ENCODE peak calls at places on chromosome 9, in seven cellular contexts. One of them, this sample, is unnamed.

GRCh38 chr9:131868766-131869165 is 128.9 kb upstream of the RAPGEF1 start:
- DNase-seq in coronary artery: no peak
- DNase-seq in fibroblast of the conjunctiva: peak
- DNase-seq in stimulated activated CD8-positive, alpha-beta memory T cell treated with anti-CD3 and anti-CD28 coated beads, Interleukin-4, amount 100 ng/mL, for 24 hours: no peak
- DNase-seq in cardiac septum: no peak
- DNase-seq in left lobe of liver: no peak
- DNase-seq in SW480: no peak
- DNase-seq in this sample: no peak

GRCh38 chr9:70924905-70925547 is 196.4 kb downstream of the TRPM3 start:
- DNase-seq in coronary artery: no peak
- DNase-seq in fibroblast of the conjunctiva: peak
- DNase-seq in stimulated activated CD8-positive, alpha-beta memory T cell treated with anti-CD3 and anti-CD28 coated beads, Interleukin-4, amount 100 ng/mL, for 24 hours: no peak
- DNase-seq in cardiac septum: no peak
- DNase-seq in left lobe of liver: peak
- DNase-seq in SW480: peak
- DNase-seq in this sample: peak

GRCh38 chr9:134054891-134055811 is 12.7 kb downstream of the BRD3 start:
- DNase-seq in coronary artery: no peak
- DNase-seq in fibroblast of the conjunctiva: no peak
- DNase-seq in stimulated activated CD8-positive, alpha-beta memory T cell treated with anti-CD3 and anti-CD28 coated beads, Interleukin-4, amount 100 ng/mL, for 24 hours: no peak
- DNase-seq in cardiac septum: peak
- DNase-seq in left lobe of liver: peak
- DNase-seq in SW480: no peak
- DNase-seq in this sample: no peak

GRCh38 chr9:13410566-13411031 is 131.1 kb upstream of the MPDZ start:
- DNase-seq in coronary artery: no peak
- DNase-seq in fibroblast of the conjunctiva: peak
- DNase-seq in stimulated activated CD8-positive, alpha-beta memory T cell treated with anti-CD3 and anti-CD28 coated beads, Interleukin-4, amount 100 ng/mL, for 24 hours: no peak
- DNase-seq in cardiac septum: no peak
- DNase-seq in left lobe of liver: no peak
- DNase-seq in SW480: no peak
- DNase-seq in this sample: no peak

GRCh38 chr9:98770717-98771116 is 25.6 kb downstream of the ANKS6 start:
- DNase-seq in coronary artery: no peak
- DNase-seq in fibroblast of the conjunctiva: no peak
- DNase-seq in stimulated activated CD8-positive, alpha-beta memory T cell treated with anti-CD3 and anti-CD28 coated beads, Interleukin-4, amount 100 ng/mL, for 24 hours: no peak
- DNase-seq in cardiac septum: no peak
- DNase-seq in left lobe of liver: no peak
- DNase-seq in SW480: no peak
- DNase-seq in this sample: no peak

GRCh38 chr9:110714314-110714713 is 45.7 kb downstream of the MUSK start:
- DNase-seq in coronary artery: no peak
- DNase-seq in fibroblast of the conjunctiva: no peak
- DNase-seq in stimulated activated CD8-positive, alpha-beta memory T cell treated with anti-CD3 and anti-CD28 coated beads, Interleukin-4, amount 100 ng/mL, for 24 hours: no peak
- DNase-seq in cardiac septum: no peak
- DNase-seq in left lobe of liver: no peak
- DNase-seq in SW480: no peak
- DNase-seq in this sample: no peak

GRCh38 chr9:121556580-121556979 is 56.9 kb upstream of the GGTA1 start:
- DNase-seq in coronary artery: peak
- DNase-seq in fibroblast of the conjunctiva: peak
- DNase-seq in stimulated activated CD8-positive, alpha-beta memory T cell treated with anti-CD3 and anti-CD28 coated beads, Interleukin-4, amount 100 ng/mL, for 24 hours: no peak
- DNase-seq in cardiac septum: no peak
- DNase-seq in left lobe of liver: peak
- DNase-seq in SW480: no peak
- DNase-seq in this sample: no peak

GRCh38 chr9:137465000-137465769 is 6.1 kb upstream of the NSMF start:
- DNase-seq in coronary artery: peak
- DNase-seq in fibroblast of the conjunctiva: no peak
- DNase-seq in stimulated activated CD8-positive, alpha-beta memory T cell treated with anti-CD3 and anti-CD28 coated beads, Interleukin-4, amount 100 ng/mL, for 24 hours: no peak
- DNase-seq in cardiac septum: peak
- DNase-seq in left lobe of liver: no peak
- DNase-seq in SW480: no peak
- DNase-seq in this sample: no peak

GRCh38 chr9:121949364-121949763 is 143.7 kb downstream of the TTLL11 start:
- DNase-seq in coronary artery: no peak
- DNase-seq in fibroblast of the conjunctiva: no peak
- DNase-seq in stimulated activated CD8-positive, alpha-beta memory T cell treated with anti-CD3 and anti-CD28 coated beads, Interleukin-4, amount 100 ng/mL, for 24 hours: no peak
- DNase-seq in cardiac septum: no peak
- DNase-seq in left lobe of liver: no peak
- DNase-seq in SW480: no peak
- DNase-seq in this sample: no peak

GRCh38 chr9:79734989-79735779 is 163.4 kb downstream of the TLE4 start:
- DNase-seq in coronary artery: no peak
- DNase-seq in fibroblast of the conjunctiva: no peak
- DNase-seq in stimulated activated CD8-positive, alpha-beta memory T cell treated with anti-CD3 and anti-CD28 coated beads, Interleukin-4, amount 100 ng/mL, for 24 hours: no peak
- DNase-seq in cardiac septum: no peak
- DNase-seq in left lobe of liver: no peak
- DNase-seq in SW480: no peak
- DNase-seq in this sample: no peak

GRCh38 chr9:96419691-96419969 is 1.5 kb upstream of the ZNF367 start:
- DNase-seq in coronary artery: no peak
- DNase-seq in fibroblast of the conjunctiva: no peak
- DNase-seq in stimulated activated CD8-positive, alpha-beta memory T cell treated with anti-CD3 and anti-CD28 coated beads, Interleukin-4, amount 100 ng/mL, for 24 hours: no peak
- DNase-seq in cardiac septum: no peak
- DNase-seq in left lobe of liver: no peak
- DNase-seq in SW480: no peak
- DNase-seq in this sample: no peak

GRCh38 chr9:112326194-112326593 is 7.2 kb downstream of the PTBP3 start:
- DNase-seq in coronary artery: no peak
- DNase-seq in fibroblast of the conjunctiva: no peak
- DNase-seq in stimulated activated CD8-positive, alpha-beta memory T cell treated with anti-CD3 and anti-CD28 coated beads, Interleukin-4, amount 100 ng/mL, for 24 hours: no peak
- DNase-seq in cardiac septum: no peak
- DNase-seq in left lobe of liver: no peak
- DNase-seq in SW480: no peak
- DNase-seq in this sample: no peak

GRCh38 chr9:127873223-127873691 is 4.2 kb downstream of the AK1 start:
- DNase-seq in coronary artery: no peak
- DNase-seq in fibroblast of the conjunctiva: no peak
- DNase-seq in stimulated activated CD8-positive, alpha-beta memory T cell treated with anti-CD3 and anti-CD28 coated beads, Interleukin-4, amount 100 ng/mL, for 24 hours: no peak
- DNase-seq in cardiac septum: no peak
- DNase-seq in left lobe of liver: no peak
- DNase-seq in SW480: no peak
- DNase-seq in this sample: no peak

GRCh38 chr9:34252016-34252415 is 73.2 kb downstream of the UBAP1 start:
- DNase-seq in coronary artery: no peak
- DNase-seq in fibroblast of the conjunctiva: no peak
- DNase-seq in stimulated activated CD8-positive, alpha-beta memory T cell treated with anti-CD3 and anti-CD28 coated beads, Interleukin-4, amount 100 ng/mL, for 24 hours: no peak
- DNase-seq in cardiac septum: no peak
- DNase-seq in left lobe of liver: no peak
- DNase-seq in SW480: no peak
- DNase-seq in this sample: no peak

GRCh38 chr9:119164716-119165115 is 204.5 kb downstream of the BRINP1 start:
- DNase-seq in coronary artery: no peak
- DNase-seq in fibroblast of the conjunctiva: no peak
- DNase-seq in stimulated activated CD8-positive, alpha-beta memory T cell treated with anti-CD3 and anti-CD28 coated beads, Interleukin-4, amount 100 ng/mL, for 24 hours: no peak
- DNase-seq in cardiac septum: no peak
- DNase-seq in left lobe of liver: no peak
- DNase-seq in SW480: no peak
- DNase-seq in this sample: no peak

GRCh38 chr9:128068656-128069221 is 707 bp downstream of the SLC25A25 start:
- DNase-seq in coronary artery: no peak
- DNase-seq in fibroblast of the conjunctiva: no peak
- DNase-seq in stimulated activated CD8-positive, alpha-beta memory T cell treated with anti-CD3 and anti-CD28 coated beads, Interleukin-4, amount 100 ng/mL, for 24 hours: no peak
- DNase-seq in cardiac septum: no peak
- DNase-seq in left lobe of liver: peak
- DNase-seq in SW480: peak
- DNase-seq in this sample: peak

GRCh38 chr9:128715436-128715750 is 8.5 kb downstream of the ZDHHC12 start:
- DNase-seq in coronary artery: peak
- DNase-seq in fibroblast of the conjunctiva: no peak
- DNase-seq in stimulated activated CD8-positive, alpha-beta memory T cell treated with anti-CD3 and anti-CD28 coated beads, Interleukin-4, amount 100 ng/mL, for 24 hours: no peak
- DNase-seq in cardiac septum: no peak
- DNase-seq in left lobe of liver: no peak
- DNase-seq in SW480: no peak
- DNase-seq in this sample: no peak

GRCh38 chr9:73260506-73260905 is 108.8 kb downstream of the ANXA1 start:
- DNase-seq in coronary artery: no peak
- DNase-seq in fibroblast of the conjunctiva: no peak
- DNase-seq in stimulated activated CD8-positive, alpha-beta memory T cell treated with anti-CD3 and anti-CD28 coated beads, Interleukin-4, amount 100 ng/mL, for 24 hours: no peak
- DNase-seq in cardiac septum: no peak
- DNase-seq in left lobe of liver: no peak
- DNase-seq in SW480: no peak
- DNase-seq in this sample: no peak

GRCh38 chr9:124574944-124575343 is 67.7 kb upstream of the NR5A1 start:
- DNase-seq in coronary artery: no peak
- DNase-seq in fibroblast of the conjunctiva: no peak
- DNase-seq in stimulated activated CD8-positive, alpha-beta memory T cell treated with anti-CD3 and anti-CD28 coated beads, Interleukin-4, amount 100 ng/mL, for 24 hours: no peak
- DNase-seq in cardiac septum: no peak
- DNase-seq in left lobe of liver: no peak
- DNase-seq in SW480: peak
- DNase-seq in this sample: no peak

GRCh38 chr9:129270205-129270604 is 92.1 kb upstream of the IER5L start:
- DNase-seq in coronary artery: no peak
- DNase-seq in fibroblast of the conjunctiva: no peak
- DNase-seq in stimulated activated CD8-positive, alpha-beta memory T cell treated with anti-CD3 and anti-CD28 coated beads, Interleukin-4, amount 100 ng/mL, for 24 hours: no peak
- DNase-seq in cardiac septum: no peak
- DNase-seq in left lobe of liver: no peak
- DNase-seq in SW480: no peak
- DNase-seq in this sample: no peak

GRCh38 chr9:18061856-18062255 is 412.1 kb upstream of the ADAMTSL1 start:
- DNase-seq in coronary artery: no peak
- DNase-seq in fibroblast of the conjunctiva: no peak
- DNase-seq in stimulated activated CD8-positive, alpha-beta memory T cell treated with anti-CD3 and anti-CD28 coated beads, Interleukin-4, amount 100 ng/mL, for 24 hours: no peak
- DNase-seq in cardiac septum: no peak
- DNase-seq in left lobe of liver: no peak
- DNase-seq in SW480: no peak
- DNase-seq in this sample: no peak

GRCh38 chr9:79026311-79026710 is 545.5 kb upstream of the TLE4 start:
- DNase-seq in coronary artery: no peak
- DNase-seq in fibroblast of the conjunctiva: no peak
- DNase-seq in stimulated activated CD8-positive, alpha-beta memory T cell treated with anti-CD3 and anti-CD28 coated beads, Interleukin-4, amount 100 ng/mL, for 24 hours: no peak
- DNase-seq in cardiac septum: no peak
- DNase-seq in left lobe of liver: no peak
- DNase-seq in SW480: no peak
- DNase-seq in this sample: no peak

GRCh38 chr9:69207503-69207902 is 33.4 kb downstream of the TJP2 start:
- DNase-seq in coronary artery: no peak
- DNase-seq in fibroblast of the conjunctiva: no peak
- DNase-seq in stimulated activated CD8-positive, alpha-beta memory T cell treated with anti-CD3 and anti-CD28 coated beads, Interleukin-4, amount 100 ng/mL, for 24 hours: no peak
- DNase-seq in cardiac septum: no peak
- DNase-seq in left lobe of liver: no peak
- DNase-seq in SW480: no peak
- DNase-seq in this sample: no peak

GRCh38 chr9:4299006-4299795 is 667 bp downstream of the GLIS3 start:
- DNase-seq in coronary artery: peak
- DNase-seq in fibroblast of the conjunctiva: no peak
- DNase-seq in stimulated activated CD8-positive, alpha-beta memory T cell treated with anti-CD3 and anti-CD28 coated beads, Interleukin-4, amount 100 ng/mL, for 24 hours: no peak
- DNase-seq in cardiac septum: no peak
- DNase-seq in left lobe of liver: peak
- DNase-seq in SW480: peak
- DNase-seq in this sample: no peak

GRCh38 chr9:121827251-121827967 is 176.0 kb downstream of the DAB2IP start:
- DNase-seq in coronary artery: peak
- DNase-seq in fibroblast of the conjunctiva: no peak
- DNase-seq in stimulated activated CD8-positive, alpha-beta memory T cell treated with anti-CD3 and anti-CD28 coated beads, Interleukin-4, amount 100 ng/mL, for 24 hours: no peak
- DNase-seq in cardiac septum: peak
- DNase-seq in left lobe of liver: no peak
- DNase-seq in SW480: no peak
- DNase-seq in this sample: no peak

GRCh38 chr9:83707518-83707767 is 315 bp downstream of the UBQLN1 start:
- DNase-seq in coronary artery: peak
- DNase-seq in fibroblast of the conjunctiva: no peak
- DNase-seq in stimulated activated CD8-positive, alpha-beta memory T cell treated with anti-CD3 and anti-CD28 coated beads, Interleukin-4, amount 100 ng/mL, for 24 hours: no peak
- DNase-seq in cardiac septum: no peak
- DNase-seq in left lobe of liver: no peak
- DNase-seq in SW480: peak
- DNase-seq in this sample: no peak

GRCh38 chr9:76654575-76654974 is 109.7 kb upstream of the PCA3 start:
- DNase-seq in coronary artery: no peak
- DNase-seq in fibroblast of the conjunctiva: peak
- DNase-seq in stimulated activated CD8-positive, alpha-beta memory T cell treated with anti-CD3 and anti-CD28 coated beads, Interleukin-4, amount 100 ng/mL, for 24 hours: no peak
- DNase-seq in cardiac septum: no peak
- DNase-seq in left lobe of liver: no peak
- DNase-seq in SW480: no peak
- DNase-seq in this sample: peak

GRCh38 chr9:106697390-106697789 is 165.6 kb upstream of the ZNF462 start:
- DNase-seq in coronary artery: no peak
- DNase-seq in fibroblast of the conjunctiva: no peak
- DNase-seq in stimulated activated CD8-positive, alpha-beta memory T cell treated with anti-CD3 and anti-CD28 coated beads, Interleukin-4, amount 100 ng/mL, for 24 hours: no peak
- DNase-seq in cardiac septum: no peak
- DNase-seq in left lobe of liver: no peak
- DNase-seq in SW480: no peak
- DNase-seq in this sample: no peak

GRCh38 chr9:95018099-95018927 is 291.8 kb downstream of the AOPEP start:
- DNase-seq in coronary artery: peak
- DNase-seq in fibroblast of the conjunctiva: peak
- DNase-seq in stimulated activated CD8-positive, alpha-beta memory T cell treated with anti-CD3 and anti-CD28 coated beads, Interleukin-4, amount 100 ng/mL, for 24 hours: no peak
- DNase-seq in cardiac septum: no peak
- DNase-seq in left lobe of liver: no peak
- DNase-seq in SW480: no peak
- DNase-seq in this sample: peak

GRCh38 chr9:91320299-91320698 is 41.4 kb downstream of the AUH start:
- DNase-seq in coronary artery: no peak
- DNase-seq in fibroblast of the conjunctiva: no peak
- DNase-seq in stimulated activated CD8-positive, alpha-beta memory T cell treated with anti-CD3 and anti-CD28 coated beads, Interleukin-4, amount 100 ng/mL, for 24 hours: no peak
- DNase-seq in cardiac septum: no peak
- DNase-seq in left lobe of liver: no peak
- DNase-seq in SW480: no peak
- DNase-seq in this sample: peak

GRCh38 chr9:105150991-105151685 is 93.3 kb upstream of the SLC44A1 start:
- DNase-seq in coronary artery: no peak
- DNase-seq in fibroblast of the conjunctiva: no peak
- DNase-seq in stimulated activated CD8-positive, alpha-beta memory T cell treated with anti-CD3 and anti-CD28 coated beads, Interleukin-4, amount 100 ng/mL, for 24 hours: no peak
- DNase-seq in cardiac septum: no peak
- DNase-seq in left lobe of liver: no peak
- DNase-seq in SW480: no peak
- DNase-seq in this sample: no peak

GRCh38 chr9:106468431-106468830 is 394.5 kb upstream of the ZNF462 start:
- DNase-seq in coronary artery: no peak
- DNase-seq in fibroblast of the conjunctiva: no peak
- DNase-seq in stimulated activated CD8-positive, alpha-beta memory T cell treated with anti-CD3 and anti-CD28 coated beads, Interleukin-4, amount 100 ng/mL, for 24 hours: no peak
- DNase-seq in cardiac septum: no peak
- DNase-seq in left lobe of liver: no peak
- DNase-seq in SW480: no peak
- DNase-seq in this sample: no peak